ENCODE peak calls at places on chromosomes 5 and 9, in eight cellular contexts. C is effector memory CD4-positive, alpha-beta T cell; H is cardiac muscle cell; F is K562; K is aorta; Q is kidney; R is IMR-90; E is right atrium auricular region. J is an unnamed sample.

GRCh38 chr5:67246108-67246507 is 49.5 kb upstream of the CD180 start:
- DNase-seq in C (no peak), H (peak), F (peak), R (peak), E (no peak), Q (no peak), K (no peak), J (peak)

GRCh38 chr5:102975040-102975439 is 144.9 kb downstream of the GIN1 start:
- DNase-seq in Q (no peak), C (no peak), F (no peak), H (no peak), E (no peak), K (no peak), R (no peak), J (no peak)

GRCh38 chr9:109166771-109167601 is at the start of gene FRRS1L:
- DNase-seq in E (no peak), K (no peak), R (no peak), H (peak), C (no peak), Q (no peak), F (no peak), J (no peak)

GRCh38 chr5:53429706-53430105 is 50.7 kb upstream of the FST start:
- DNase-seq in F (peak), Q (no peak), R (peak), K (no peak), E (no peak), H (no peak), C (no peak), J (no peak)

GRCh38 chr5:6176294-6176693 is 202.1 kb downstream of the MED10 start:
- DNase-seq in R (no peak), F (no peak), Q (no peak), K (no peak), E (no peak), C (no peak), H (no peak), J (no peak)

GRCh38 chr9:133342570-133342969 is 5.4 kb downstream of the MED22 start:
- DNase-seq in K (no peak), C (no peak), Q (peak), H (no peak), E (no peak), R (no peak), F (no peak), J (no peak)

GRCh38 chr5:5278201-5278814 is 138.2 kb downstream of the ADAMTS16 start:
- DNase-seq in C (no peak), E (no peak), K (no peak), F (no peak), R (no peak), Q (no peak), H (no peak), J (no peak)

GRCh38 chr9:121827251-121827967 is 176.0 kb downstream of the DAB2IP start:
- DNase-seq in E (peak), R (no peak), K (no peak), C (no peak), H (no peak), Q (peak), F (no peak), J (no peak)

GRCh38 chr9:34276772-34277171 is 52.3 kb downstream of the KIF24 start:
- DNase-seq in C (no peak), R (no peak), Q (no peak), K (no peak), H (no peak), E (no peak), F (no peak), J (no peak)

GRCh38 chr5:98599016-98599415 is 174.4 kb upstream of the RGMB start:
- DNase-seq in H (no peak), F (no peak), E (no peak), C (no peak), R (peak), K (no peak), Q (no peak), J (no peak)

GRCh38 chr9:28774433-28775029 is 1201.2 kb upstream of the C9orf72 start:
- DNase-seq in K (no peak), E (no peak), F (no peak), H (peak), R (peak), Q (no peak), C (no peak), J (no peak)

GRCh38 chr5:103902893-103903292 is 340.3 kb upstream of the NUDT12 start:
- DNase-seq in Q (no peak), E (no peak), C (no peak), H (no peak), F (no peak), R (no peak), K (no peak), J (no peak)

GRCh38 chr5:58849995-58850667 is 267.3 kb downstream of the RAB3C start:
- DNase-seq in Q (no peak), E (no peak), K (no peak), F (peak), H (peak), C (no peak), R (peak), J (peak)

GRCh38 chr5:93874491-93874890 is 133.1 kb upstream of the POU5F2 start:
- DNase-seq in K (no peak), E (no peak), C (no peak), H (no peak), R (peak), Q (no peak), F (no peak), J (no peak)

GRCh38 chr5:160001457-160001856 is 7.5 kb upstream of the TTC1 start:
- DNase-seq in F (no peak), C (no peak), E (no peak), R (no peak), H (no peak), K (no peak), Q (no peak), J (no peak)

GRCh38 chr5:123422433-123423277 is 548 bp downstream of the CEP120 start:
- DNase-seq in H (peak), Q (no peak), R (peak), C (no peak), F (peak), K (no peak), E (no peak), J (no peak)

GRCh38 chr5:143031781-143032724 is 261.9 kb downstream of the ARHGAP26 start:
- DNase-seq in C (no peak), E (no peak), K (no peak), Q (no peak), R (no peak), F (no peak), H (no peak), J (no peak)

GRCh38 chr5:35575578-35575977 is 42.1 kb upstream of the SPEF2 start:
- DNase-seq in C (no peak), R (no peak), F (no peak), K (no peak), H (no peak), E (no peak), Q (no peak), J (no peak)

GRCh38 chr5:67166460-67166871 is 30.1 kb downstream of the CD180 start:
- DNase-seq in H (no peak), K (peak), R (no peak), E (peak), F (no peak), C (peak), Q (peak), J (no peak)

GRCh38 chr5:76406014-76406413 is 2.9 kb downstream of the IQGAP2 start:
- DNase-seq in K (no peak), F (no peak), R (no peak), Q (no peak), C (no peak), H (no peak), E (no peak), J (no peak)

GRCh38 chr5:163682226-163682625 is 176.8 kb downstream of the MAT2B start:
- DNase-seq in C (no peak), F (no peak), K (no peak), H (no peak), Q (no peak), E (no peak), R (no peak), J (no peak)

GRCh38 chr9:124309665-124310064 is 51.9 kb downstream of the NEK6 start:
- DNase-seq in K (peak), H (no peak), C (no peak), E (no peak), R (peak), Q (no peak), F (no peak), J (no peak)

GRCh38 chr9:8660383-8660782 is 860.8 kb upstream of the DMAC1 start:
- DNase-seq in F (no peak), Q (no peak), H (peak), C (no peak), K (peak), R (no peak), E (peak), J (no peak)

GRCh38 chr5:120734033-120734432 is 269.9 kb downstream of the PRR16 start:
- DNase-seq in F (no peak), Q (no peak), C (no peak), E (no peak), K (no peak), H (no peak), R (no peak), J (peak)

GRCh38 chr9:123401879-123402513 is 46.0 kb downstream of the CRB2 start:
- DNase-seq in C (no peak), Q (no peak), F (peak), R (peak), E (no peak), H (peak), K (no peak), J (no peak)

GRCh38 chr5:32908646-32909045 is 197.5 kb downstream of the NPR3 start:
- DNase-seq in H (no peak), C (no peak), F (no peak), Q (no peak), R (no peak), E (no peak), K (no peak), J (no peak)

GRCh38 chr5:52786937-52787599 is 648 bp upstream of the ITGA1 start:
- DNase-seq in H (no peak), K (peak), R (peak), Q (no peak), F (no peak), E (no peak), C (no peak), J (no peak)

GRCh38 chr9:78368236-78368635 is 71.3 kb downstream of the PSAT1 start:
- DNase-seq in Q (no peak), E (peak), K (no peak), R (no peak), C (no peak), F (no peak), H (no peak), J (no peak)

GRCh38 chr9:27499481-27499880 is 24.6 kb upstream of the IFNK start:
- DNase-seq in C (no peak), H (no peak), Q (no peak), K (no peak), F (no peak), R (no peak), E (no peak), J (no peak)

GRCh38 chr9:133589454-133590227 is 19.5 kb downstream of the FAM163B start:
- DNase-seq in R (no peak), K (no peak), H (no peak), F (no peak), E (no peak), Q (peak), C (peak), J (no peak)

GRCh38 chr9:133933426-133934026 is 58.6 kb downstream of the VAV2 start:
- DNase-seq in K (no peak), Q (no peak), H (no peak), F (no peak), C (no peak), E (no peak), R (no peak), J (no peak)

DNA sequence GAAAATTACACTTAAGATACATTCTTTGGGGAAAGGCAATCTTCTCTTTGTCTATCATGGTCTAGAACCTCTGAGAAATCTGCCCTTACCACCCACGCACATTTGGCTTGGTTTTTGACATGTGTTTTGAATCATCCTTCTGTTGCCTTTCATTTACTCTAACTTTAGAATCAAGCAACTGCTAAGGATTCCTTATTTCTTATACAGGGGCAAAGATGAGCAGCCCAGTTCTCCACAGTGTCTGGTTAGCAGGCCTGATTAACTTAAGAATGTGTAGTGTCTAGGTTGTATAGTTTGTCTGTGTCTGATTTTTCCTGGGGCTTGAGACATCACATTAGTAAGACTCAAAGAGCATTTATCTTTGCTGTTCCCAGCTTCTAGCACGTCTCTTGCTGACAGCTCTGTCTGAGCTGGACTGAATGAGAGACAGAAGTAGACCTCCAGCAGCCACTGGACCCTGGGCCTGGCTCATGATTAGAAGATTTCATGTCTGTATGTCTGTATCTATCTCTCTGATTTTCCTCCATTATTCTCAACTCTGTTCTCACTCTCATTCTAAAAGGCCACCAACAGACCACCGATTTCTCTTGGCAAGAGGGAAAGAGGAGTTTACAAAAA is 31.8 kb upstream of the PCA3 start:
- DNase-seq in E (no peak), H (peak), F (no peak), C (no peak), Q (no peak), R (no peak), K (no peak), J (no peak)
- H3K27ac ChIP-seq in E (no peak), H (no peak), F (no peak), C (no peak), Q (no peak), R (no peak), K (no peak), J (no peak)

GRCh38 chr5:154356256-154356655 is 89.5 kb upstream of the SAP30L start:
- DNase-seq in F (no peak), K (no peak), R (peak), H (no peak), Q (no peak), C (no peak), E (no peak), J (no peak)

GRCh38 chr5:154359222-154359583 is 86.6 kb upstream of the SAP30L start:
- DNase-seq in C (no peak), F (no peak), Q (no peak), H (no peak), R (no peak), K (peak), E (no peak), J (no peak)

GRCh38 chr5:154355141-154355611 is 90.6 kb upstream of the SAP30L start:
- DNase-seq in K (peak), R (no peak), F (peak), E (no peak), C (no peak), Q (no peak), H (no peak), J (no peak)

GRCh38 chr5:154356958-154357357 is 88.8 kb upstream of the SAP30L start:
- DNase-seq in F (no peak), H (no peak), E (no peak), Q (no peak), R (no peak), K (no peak), C (no peak), J (no peak)

GRCh38 chr5:154358410-154359221 is 87.2 kb upstream of the SAP30L start:
- DNase-seq in C (no peak), R (no peak), H (no peak), E (no peak), F (no peak), K (no peak), Q (no peak), J (no peak)
- H3K27ac ChIP-seq in C (no peak), R (no peak), H (no peak), E (peak), F (no peak), K (peak), Q (peak), J (no peak)

GRCh38 chr9:127869310-127870152 is 7.9 kb downstream of the AK1 start:
- DNase-seq in C (peak), F (peak), E (peak), Q (peak), R (peak), K (peak), H (peak), J (peak)
- H3K27ac ChIP-seq in C (no peak), F (no peak), E (peak), Q (no peak), R (no peak), K (peak), H (peak), J (no peak)

GRCh38 chr9:93112864-93113389 is 16.9 kb downstream of the CARD19 start:
- DNase-seq in F (no peak), K (peak), C (no peak), R (no peak), H (no peak), Q (peak), E (no peak), J (no peak)

GRCh38 chr9:93111001-93111370 is 15.0 kb downstream of the CARD19 start:
- DNase-seq in H (no peak), F (no peak), R (no peak), C (no peak), K (peak), Q (no peak), E (no peak), J (no peak)

GRCh38 chr9:93110400-93110855 is 14.4 kb downstream of the CARD19 start:
- DNase-seq in K (peak), F (no peak), R (no peak), Q (peak), E (no peak), C (no peak), H (no peak), J (no peak)

GRCh38 chr9:93111371-93112115 is 15.5 kb downstream of the CARD19 start:
- DNase-seq in H (no peak), F (no peak), Q (peak), C (no peak), E (no peak), K (peak), R (peak), J (no peak)

GRCh38 chr9:93112116-93112863 is 16.3 kb downstream of the CARD19 start:
- DNase-seq in R (no peak), C (no peak), K (peak), H (no peak), Q (peak), F (no peak), E (no peak), J (no peak)
- H3K27ac ChIP-seq in R (no peak), C (no peak), K (no peak), H (no peak), Q (no peak), F (peak), E (no peak), J (no peak)

DNA sequence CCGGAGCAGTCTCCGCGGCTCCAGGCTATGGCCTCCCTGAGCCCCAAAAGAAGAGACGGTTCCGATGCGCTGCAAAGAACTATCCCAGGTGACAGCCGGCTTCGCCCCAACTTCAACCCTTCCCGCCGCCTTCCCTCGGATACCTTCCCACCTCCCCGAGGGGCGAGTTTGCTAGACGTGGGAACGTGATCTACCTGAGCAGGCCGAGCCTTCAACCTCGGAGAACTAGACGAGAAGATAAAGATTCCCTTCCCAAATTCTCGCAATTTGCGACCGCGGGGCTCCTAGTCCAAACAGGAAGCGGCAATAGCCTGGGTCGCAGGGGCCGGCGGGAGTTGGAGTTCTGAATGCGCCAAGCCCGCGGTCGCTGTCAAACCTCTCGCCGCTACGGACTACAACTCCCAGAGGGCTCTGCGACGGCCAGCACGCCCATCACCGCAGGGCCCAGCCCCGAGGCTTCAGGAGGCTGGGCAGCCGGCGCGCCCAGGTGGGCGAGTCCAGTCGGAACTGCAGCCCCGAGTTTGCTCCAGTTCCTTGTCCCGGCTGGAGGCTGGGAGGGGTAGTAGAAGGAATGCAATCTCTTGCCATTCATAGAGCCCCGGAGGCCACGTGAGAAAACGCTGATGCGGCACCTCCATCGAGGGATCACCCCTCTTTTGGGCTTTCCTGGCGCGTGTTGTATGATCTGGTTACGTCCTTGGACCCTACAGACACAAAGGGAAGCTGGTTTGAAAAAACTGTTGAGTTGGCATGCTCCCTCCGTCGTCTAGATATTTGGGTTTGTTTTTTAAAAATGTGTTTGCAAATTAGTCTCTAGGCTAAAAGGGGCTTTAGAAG is at the start of gene SLC38A9:
- DNase-seq in E (peak), C (peak), Q (peak), K (peak), H (peak), R (peak), F (peak), J (peak)
- H3K27ac ChIP-seq in E (peak), C (peak), Q (peak), K (no peak), H (peak), R (peak), F (peak), J (no peak)

J was measured in iPS DF 6.9.